ENCODE peak calls at places on chromosomes 7 and 10, in nine cellular contexts. B is T-helper 1 cell; G is NCI-H1105 treated with DMSO at 0.1 percent for 48 hours; I is Caco-2; V is GDM1; C is HCEC 1CT; W is CD8-positive, alpha-beta T cell; Z is type B pancreatic cell; S is uterus. J is an unnamed sample.
A peak's percentile ranks its signal among the peaks of the same experiment; 100 is the strongest.

GRCh38 chr10:44619975-44620374 is 235.1 kb upstream of the CXCL12 start:
- DNase-seq in C (no peak), S (no peak), B (no peak), Z (no peak), I (no peak), W (no peak), V (no peak), G (no peak), J (no peak)

GRCh38 chr7:140841316-140841715 is 83.4 kb downstream of the BRAF start:
- DNase-seq in B (no peak), V (peak; percentile 28), I (no peak), S (no peak), Z (no peak), C (no peak), G (no peak), W (no peak), J (no peak)

GRCh38 chr10:44801383-44802327 is 109.5 kb upstream of the TMEM72 start:
- DNase-seq in V (no peak), G (peak; percentile 66), Z (no peak), S (peak; percentile 62), C (peak; percentile 74), W (no peak), B (no peak), I (no peak), J (peak; percentile 15)

GRCh38 chr7:97733276-97734206 is 1.7 kb downstream of the TAC1 start:
- DNase-seq in Z (peak; percentile 70), C (no peak), W (no peak), S (peak; percentile 13), G (no peak), B (no peak), V (no peak), I (no peak), J (no peak)

GRCh38 chr7:143240323-143241168 is 18.7 kb downstream of the TAS2R40 start:
- DNase-seq in S (peak; percentile 58), Z (no peak), I (peak; percentile 74), W (peak; percentile 58), V (peak; percentile 63), B (peak; percentile 29), G (peak; percentile 83), C (peak; percentile 81), J (peak; percentile 72)

GRCh38 chr10:125144209-125144608 is 16.2 kb downstream of the CTBP2 start:
- DNase-seq in C (no peak), Z (no peak), W (no peak), I (no peak), V (no peak), S (no peak), B (no peak), G (peak; percentile 65), J (no peak)

GRCh38 chr10:78025685-78026364 is 3.5 kb downstream of the POLR3A start:
- DNase-seq in I (no peak), B (no peak), C (peak; percentile 86), V (no peak), Z (no peak), W (no peak), S (no peak), G (no peak), J (no peak)

GRCh38 chr7:93147358-93147757 is 827 bp downstream of the SAMD9L start:
- DNase-seq in I (no peak), V (peak; percentile 49), W (peak; percentile 4), C (peak; percentile 57), B (no peak), S (peak; percentile 16), G (peak; percentile 49), Z (no peak), J (no peak)

GRCh38 chr7:148650232-148650858 is 48.4 kb upstream of the CUL1 start:
- DNase-seq in G (no peak), S (no peak), W (no peak), Z (no peak), V (no peak), I (no peak), C (peak; percentile 46), B (no peak), J (no peak)

GRCh38 chr10:103062854-103063642 is 130.0 kb downstream of the NT5C2 start:
- DNase-seq in G (no peak), S (no peak), V (no peak), I (no peak), B (no peak), W (no peak), Z (no peak), C (no peak), J (no peak)

GRCh38 chr7:142440219-142441073 is 182.6 kb upstream of the PRSS58 start:
- DNase-seq in C (peak; percentile 77), V (no peak), B (no peak), W (no peak), Z (no peak), S (no peak), G (no peak), I (no peak), J (no peak)

GRCh38 chr10:126524526-126524925 is 136.2 kb upstream of the ADAM12 start:
- DNase-seq in C (no peak), Z (no peak), W (no peak), G (no peak), I (no peak), V (no peak), B (no peak), S (no peak), J (no peak)

GRCh38 chr10:65570143-65571010 is 1355.5 kb upstream of the LRRTM3 start:
- DNase-seq in C (peak; percentile 53), I (peak; percentile 90), B (no peak), Z (peak; percentile 71), G (peak; percentile 25), S (no peak), V (peak; percentile 33), W (no peak), J (peak; percentile 56)

GRCh38 chr10:59363446-59363958 is 1.2 kb upstream of the FAM13C start:
- DNase-seq in C (no peak), W (no peak), I (no peak), G (no peak), B (no peak), V (no peak), S (no peak), Z (no peak), J (no peak)

GRCh38 chr7:80775972-80776371 is 137.5 kb downstream of the CD36 start:
- DNase-seq in B (no peak), V (no peak), Z (no peak), W (no peak), G (no peak), C (no peak), S (no peak), I (no peak), J (no peak)

GRCh38 chr10:118721005-118721876 is 33.5 kb downstream of the CACUL1 start:
- DNase-seq in G (peak; percentile 23), V (no peak), C (peak; percentile 35), Z (no peak), I (no peak), B (no peak), S (peak; percentile 34), W (peak; percentile 48), J (peak; percentile 17)

GRCh38 chr7:5424689-5425506 is 1.3 kb upstream of the TNRC18 start:
- DNase-seq in B (no peak), V (peak; percentile 17), Z (peak; percentile 82), G (peak; percentile 34), W (no peak), I (no peak), S (peak; percentile 74), C (peak; percentile 57), J (peak; percentile 59)

GRCh38 chr10:12945709-12946359 is 55.7 kb downstream of the CCDC3 start:
- DNase-seq in S (no peak), G (no peak), Z (no peak), C (no peak), V (no peak), W (no peak), I (no peak), B (no peak), J (no peak)

GRCh38 chr7:104958278-104958903 is 55.6 kb upstream of the KMT2E start:
- DNase-seq in B (no peak), I (no peak), S (no peak), C (no peak), W (no peak), G (no peak), Z (no peak), V (no peak), J (no peak)

GRCh38 chr7:121499526-121500123 is 103.5 kb upstream of the FAM3C start:
- DNase-seq in W (no peak), I (no peak), V (no peak), C (no peak), S (no peak), B (no peak), Z (no peak), G (no peak), J (no peak)

GRCh38 chr10:91409869-91410637 is at the start of gene HECTD2:
- DNase-seq in G (peak; percentile 77), S (peak; percentile 85), V (peak; percentile 84), C (peak; percentile 87), W (peak; percentile 82), I (peak; percentile 75), Z (peak; percentile 87), B (peak; percentile 68), J (peak; percentile 69)

GRCh38 chr7:42460948-42461347 is 223.9 kb upstream of the GLI3 start:
- DNase-seq in G (no peak), Z (no peak), W (no peak), I (no peak), V (no peak), S (no peak), B (no peak), C (peak; percentile 3), J (no peak)

GRCh38 chr10:133456041-133456951 is 2.6 kb downstream of the SCART1 start:
- DNase-seq in I (no peak), V (no peak), Z (peak; percentile 60), G (no peak), B (no peak), C (no peak), W (no peak), S (peak; percentile 9), J (no peak)

GRCh38 chr7:75658369-75658768 is 80.4 kb downstream of the HIP1 start:
- DNase-seq in S (no peak), B (no peak), G (no peak), Z (no peak), W (no peak), C (no peak), V (no peak), I (no peak), J (no peak)

GRCh38 chr7:156147771-156148504 is 335.7 kb upstream of the SHH start:
- DNase-seq in B (no peak), I (no peak), W (no peak), Z (no peak), C (no peak), V (no peak), S (no peak), G (no peak), J (no peak)

GRCh38 chr10:14656052-14656451 is 118.6 kb downstream of the FAM107B start:
- DNase-seq in V (no peak), S (no peak), I (no peak), B (no peak), Z (no peak), G (no peak), W (no peak), C (no peak), J (no peak)

GRCh38 chr7:148191391-148192076 is 399.0 kb upstream of the C7orf33 start:
- DNase-seq in Z (no peak), G (peak; percentile 67), B (no peak), W (no peak), S (no peak), V (no peak), I (no peak), C (no peak), J (peak; percentile 43)

GRCh38 chr10:72088879-72089585 is 681 bp upstream of the SPOCK2 start:
- DNase-seq in Z (no peak), B (no peak), W (peak; percentile 37), C (no peak), G (no peak), I (no peak), V (no peak), S (no peak), J (peak; percentile 73)

GRCh38 chr7:37986780-37987380 is 66.4 kb downstream of the EPDR1 start:
- DNase-seq in V (peak; percentile 3), G (no peak), I (no peak), Z (no peak), C (no peak), W (no peak), S (no peak), B (no peak), J (no peak)

GRCh38 chr7:666454-667292 is 59.8 kb upstream of the DNAAF5 start:
- DNase-seq in W (no peak), S (no peak), B (no peak), C (no peak), G (no peak), I (no peak), V (no peak), Z (no peak), J (no peak)

GRCh38 chr7:95927781-95928180 is 155.4 kb downstream of the DYNC1I1 start:
- DNase-seq in B (no peak), C (no peak), I (no peak), G (peak; percentile 24), V (no peak), S (no peak), Z (no peak), W (no peak), J (peak; percentile 68)